ENCODE peak calls at places on chromosome 11, in six cellular contexts. X is K562, U is HepG2, T is H1, F is HCT116, C is SK-N-SH. O is an unnamed sample.

GRCh38 chr11:86208572-86208971 is 36.0 kb upstream of the EED start:
- DNase-seq in X (no peak), U (no peak), T (no peak), F (no peak), C (no peak), O (no peak)

GRCh38 chr11:69497221-69497787 is 15.8 kb downstream of the LINC01488 start:
- DNase-seq in X (no peak), U (peak; percentile 97), T (peak; percentile 21), F (peak; percentile 56), C (no peak), O (peak; percentile 90)

GRCh38 chr11:103906291-103906850 is 130.1 kb upstream of the DDI1 start:
- DNase-seq in X (no peak), U (no peak), T (no peak), F (no peak), C (no peak), O (no peak)

GRCh38 chr11:75161506-75161905 is 10.6 kb downstream of the SLCO2B1 start:
- DNase-seq in X (no peak), U (no peak), T (no peak), F (no peak), C (no peak), O (no peak)

GRCh38 chr11:17403977-17404759 is 15.7 kb upstream of the KCNJ11 start:
- DNase-seq in X (no peak), U (no peak), T (no peak), F (no peak), C (no peak), O (no peak)

GRCh38 chr11:17967661-17968060 is 45.2 kb downstream of the SERGEF start:
- DNase-seq in X (no peak), U (no peak), T (no peak), F (no peak), C (no peak), O (peak; percentile 10)

GRCh38 chr11:90639687-90640086 is 416.8 kb upstream of the CHORDC1 start:
- DNase-seq in X (no peak), U (no peak), T (no peak), F (no peak), C (no peak), O (peak; percentile 9)

GRCh38 chr11:3158821-3159220 is 6.3 kb downstream of the OSBPL5 start:
- DNase-seq in X (no peak), U (no peak), T (no peak), F (no peak), C (no peak), O (no peak)

GRCh38 chr11:66909181-66909580 is 49.0 kb downstream of the PC start:
- DNase-seq in X (no peak), U (no peak), T (no peak), F (no peak), C (no peak), O (no peak)

GRCh38 chr11:133107753-133108152 is 424.5 kb downstream of the OPCML start:
- DNase-seq in X (no peak), U (no peak), T (no peak), F (no peak), C (no peak), O (no peak)
- TF ChIP-seq JUND in X (no peak), U (no peak), T (no peak), F (no peak), C (no peak), O (no peak)

GRCh38 chr11:130707217-130707616 is 209.1 kb downstream of the SNX19 start:
- DNase-seq in X (no peak), U (no peak), T (no peak), F (no peak), C (no peak), O (no peak)
- TF ChIP-seq JUND in X (no peak), U (no peak), T (no peak), F (no peak), C (no peak), O (no peak)

GRCh38 chr11:62540804-62541671 is 5.6 kb downstream of the AHNAK start:
- DNase-seq in X (no peak), U (no peak), T (no peak), F (no peak), C (no peak), O (no peak)
- TF ChIP-seq JUND in X (no peak), U (no peak), T (no peak), F (no peak), C (no peak), O (no peak)

GRCh38 chr11:45225961-45226871 is 59.9 kb downstream of the SYT13 start:
- DNase-seq in X (no peak), U (no peak), T (no peak), F (no peak), C (no peak), O (no peak)

GRCh38 chr11:45224766-45225165 is 61.4 kb downstream of the SYT13 start:
- DNase-seq in X (no peak), U (no peak), T (no peak), F (no peak), C (no peak), O (no peak)

GRCh38 chr11:45227836-45228235 is 58.3 kb downstream of the SYT13 start:
- DNase-seq in X (no peak), U (no peak), T (no peak), F (no peak), C (no peak), O (no peak)

GRCh38 chr11:45226901-45227300 is 59.2 kb downstream of the SYT13 start:
- DNase-seq in X (no peak), U (no peak), T (no peak), F (no peak), C (no peak), O (no peak)

GRCh38 chr11:45225277-45225676 is 60.9 kb downstream of the SYT13 start:
- DNase-seq in X (no peak), U (no peak), T (no peak), F (no peak), C (no peak), O (no peak)
- TF ChIP-seq JUND in X (no peak), U (no peak), T (no peak), F (no peak), C (no peak), O (no peak)

GRCh38 chr11:77820565-77821348 is at the start of the genes AAMDC and RSF1:
- DNase-seq in X (peak; percentile 95), U (peak; percentile 95), T (peak; percentile 93), F (peak; percentile 96), C (peak; percentile 93), O (peak; percentile 99)

GRCh38 chr11:77819921-77820564 is 479 bp downstream of the RSF1 start:
- DNase-seq in X (peak; percentile 79), U (peak; percentile 9), T (peak; percentile 39), F (no peak), C (peak; percentile 68), O (no peak)

GRCh38 chr11:77819411-77819920 is 1.1 kb downstream of the RSF1 start:
- DNase-seq in X (peak; percentile 57), U (peak; percentile 74), T (peak; percentile 54), F (peak; percentile 76), C (peak; percentile 78), O (peak; percentile 87)

GRCh38 chr11:77823775-77824174 is 2.8 kb downstream of the AAMDC start:
- DNase-seq in X (no peak), U (peak; percentile 12), T (no peak), F (no peak), C (no peak), O (no peak)

DNA sequence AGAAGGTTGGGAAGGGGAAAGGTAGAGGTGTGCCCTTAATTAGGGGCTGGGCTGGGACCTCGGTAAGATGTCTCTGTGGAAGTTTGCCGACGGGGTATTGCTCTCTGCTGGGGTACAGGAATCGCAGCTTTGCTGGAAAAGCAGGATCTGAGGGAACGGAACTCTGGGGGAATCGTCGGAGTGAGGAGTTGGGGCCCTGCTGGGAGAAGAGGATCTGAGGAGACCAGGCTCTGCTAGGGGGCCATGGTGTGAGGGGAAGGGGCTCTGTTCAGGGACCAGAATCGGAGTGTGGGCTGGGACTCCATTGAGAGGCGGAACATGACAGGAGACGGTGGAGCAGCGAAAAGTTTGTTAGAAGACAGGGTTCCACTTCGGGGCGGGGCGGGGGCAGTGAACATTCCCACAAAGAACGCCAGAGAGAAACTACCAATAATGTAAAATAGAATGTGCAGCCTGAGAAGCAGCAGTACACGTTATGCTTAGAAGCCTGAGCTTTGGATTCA is 456 bp downstream of the AAMDC start:
- DNase-seq in X (peak; percentile 17), U (peak; percentile 20), T (no peak), F (no peak), C (peak; percentile 51), O (peak; percentile 11)
- TF ChIP-seq JUND in X (no peak), U (no peak), T (no peak), F (no peak), C (no peak), O (no peak)

DNA sequence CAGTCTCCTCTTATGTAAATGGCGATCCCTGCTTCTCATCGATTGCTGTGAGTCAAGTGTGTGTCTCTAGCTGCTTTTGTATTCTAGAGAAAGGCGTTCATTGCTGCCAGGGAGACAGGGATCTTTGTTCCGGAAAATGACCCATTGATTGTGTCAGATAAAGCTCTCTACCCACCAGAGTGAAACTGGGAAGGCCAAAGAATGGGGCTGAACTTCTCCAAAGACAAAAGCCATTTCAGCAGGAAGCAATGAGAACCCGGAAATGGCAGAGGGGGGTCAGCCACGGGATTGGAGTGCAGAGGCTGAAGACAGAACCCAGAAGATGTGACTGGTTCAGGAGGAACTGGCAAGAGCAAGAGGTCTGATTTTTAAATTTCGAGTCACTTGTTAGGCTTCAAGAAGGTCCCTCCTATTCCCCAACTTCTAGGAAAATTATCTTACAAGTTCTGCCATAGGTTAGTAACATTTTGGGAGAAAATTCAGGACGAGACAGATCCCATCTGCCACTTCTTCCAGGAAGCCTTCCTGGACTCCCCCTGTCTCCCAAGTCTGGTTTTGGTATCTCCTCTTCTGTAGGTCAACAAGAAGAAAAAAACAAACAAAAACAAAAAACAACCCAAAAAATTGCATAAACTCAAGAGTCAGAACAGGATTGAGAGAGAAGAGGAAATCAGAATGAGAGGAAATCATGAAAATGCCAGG is 110.6 kb downstream of the NECTIN1 start:
- DNase-seq in X (no peak), U (peak; percentile 16), T (no peak), F (no peak), C (no peak), O (no peak)
- TF ChIP-seq JUND in X (no peak), U (no peak), T (no peak), F (no peak), C (no peak), O (no peak)

DNA sequence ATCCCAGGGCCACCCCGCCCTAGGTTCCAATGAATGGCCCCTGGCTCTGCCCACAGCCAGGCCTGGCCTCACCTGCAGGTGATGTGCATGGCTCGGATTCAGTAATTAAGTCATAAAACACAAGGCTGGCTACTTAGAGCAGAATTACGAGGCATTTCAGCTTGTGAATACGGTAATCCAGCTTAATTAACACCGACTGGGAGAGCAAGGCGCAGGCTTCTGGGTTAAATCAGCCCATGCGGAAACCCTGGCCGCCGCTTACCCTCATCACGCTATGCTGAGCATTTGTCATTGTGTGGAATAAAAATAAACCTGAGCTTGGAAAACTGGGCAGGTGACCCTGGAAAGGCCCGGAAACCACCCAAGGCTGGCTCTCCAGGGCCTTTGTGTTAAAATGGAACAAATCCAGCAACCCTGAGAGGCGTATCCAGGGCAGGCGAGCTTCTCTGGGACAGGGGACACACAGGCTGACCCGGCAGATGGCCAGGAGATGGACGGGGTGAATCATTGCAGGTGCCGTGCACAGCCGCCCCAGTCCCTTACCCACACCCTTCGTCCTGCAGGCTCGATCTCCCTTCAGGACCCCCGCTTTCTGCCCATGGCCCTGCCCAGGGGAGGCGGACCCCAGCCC is 220.3 kb downstream of the CTTN start:
- DNase-seq in X (no peak), U (no peak), T (no peak), F (no peak), C (no peak), O (no peak)
- TF ChIP-seq JUND in X (no peak), U (no peak), T (no peak), F (no peak), C (no peak), O (no peak)